ENCODE peak calls at places on chromosomes 12 and 14, in eight cellular contexts. K is DMS153, J is T-helper 1 cell, G is NCI-H774, X is mucosa of gallbladder, Q is aorta, B is BE2C, L is NCI-H1417. Y is an unnamed sample.

GRCh38 chr12:29427964-29428363 is 47.0 kb upstream of the ERGIC2 start:
- DNase-seq in K (no peak), J (no peak), G (no peak), X (no peak), Q (no peak), B (no peak), L (no peak), Y (no peak)

GRCh38 chr12:64252708-64253107 is 30.6 kb upstream of the KICS2 start:
- DNase-seq in K (no peak), J (no peak), G (no peak), X (no peak), Q (no peak), B (no peak), L (no peak), Y (no peak)

GRCh38 chr12:3152013-3152412 is 74.8 kb downstream of the TSPAN9 start:
- DNase-seq in K (no peak), J (no peak), G (no peak), X (no peak), Q (peak), B (no peak), L (no peak), Y (peak)

GRCh38 chr12:6201199-6201608 is 1.0 kb downstream of the CD9 start:
- DNase-seq in K (peak), J (no peak), G (no peak), X (no peak), Q (peak), B (peak), L (peak), Y (peak)

GRCh38 chr12:106868982-106869381 is 86.7 kb upstream of the TMEM263 start:
- DNase-seq in K (no peak), J (no peak), G (no peak), X (no peak), Q (no peak), B (no peak), L (no peak), Y (no peak)

GRCh38 chr12:6644257-6644596 is 3.0 kb downstream of the ACRBP start:
- DNase-seq in K (no peak), J (no peak), G (no peak), X (no peak), Q (peak), B (no peak), L (no peak), Y (no peak)

GRCh38 chr12:49364989-49365388 is 2.3 kb upstream of the SPATS2 start:
- DNase-seq in K (no peak), J (no peak), G (no peak), X (no peak), Q (no peak), B (no peak), L (no peak), Y (no peak)

GRCh38 chr14:52700701-52701172 is 5.4 kb upstream of the ERO1A start:
- DNase-seq in K (peak), J (no peak), G (no peak), X (no peak), Q (no peak), B (no peak), L (no peak), Y (no peak)

GRCh38 chr14:60648934-60649814 is at the start of gene SIX1:
- DNase-seq in K (peak), J (no peak), G (peak), X (no peak), Q (peak), B (peak), L (peak), Y (peak)

GRCh38 chr12:111624540-111624939 is 25.4 kb upstream of the ATXN2 start:
- DNase-seq in K (no peak), J (no peak), G (no peak), X (no peak), Q (no peak), B (no peak), L (no peak), Y (no peak)

GRCh38 chr14:35333347-35333730 is 41.2 kb downstream of the PSMA6 start:
- DNase-seq in K (no peak), J (no peak), G (no peak), X (no peak), Q (no peak), B (no peak), L (no peak), Y (no peak)

GRCh38 chr12:117034691-117035090 is 64.5 kb downstream of the TESC start:
- DNase-seq in K (no peak), J (no peak), G (no peak), X (no peak), Q (no peak), B (no peak), L (no peak), Y (no peak)

GRCh38 chr14:50059773-50060629 is 56.4 kb downstream of the VCPKMT start:
- DNase-seq in K (peak), J (no peak), G (no peak), X (no peak), Q (no peak), B (no peak), L (no peak), Y (no peak)

GRCh38 chr12:49903351-49903699 is 375 bp downstream of the FAIM2 start:
- DNase-seq in K (no peak), J (no peak), G (no peak), X (no peak), Q (peak), B (no peak), L (no peak), Y (no peak)

GRCh38 chr14:41785696-41786095 is 179.0 kb downstream of the LRFN5 start:
- DNase-seq in K (peak), J (no peak), G (peak), X (no peak), Q (no peak), B (no peak), L (peak), Y (peak)

GRCh38 chr14:54316652-54317051 is 80.2 kb upstream of the CDKN3 start:
- DNase-seq in K (no peak), J (no peak), G (no peak), X (no peak), Q (no peak), B (no peak), L (no peak), Y (no peak)

GRCh38 chr14:71320734-71321555 is 413.7 kb downstream of the PCNX1 start:
- DNase-seq in K (no peak), J (peak), G (peak), X (peak), Q (peak), B (peak), L (peak), Y (peak)

GRCh38 chr12:20653871-20654270 is 41.3 kb upstream of the SLCO1C1 start:
- DNase-seq in K (no peak), J (no peak), G (no peak), X (no peak), Q (no peak), B (no peak), L (no peak), Y (no peak)

GRCh38 chr12:108826115-108826806 is 31.1 kb downstream of the SSH1 start:
- DNase-seq in K (no peak), J (no peak), G (no peak), X (peak), Q (peak), B (peak), L (no peak), Y (peak)

GRCh38 chr12:107622005-107622404 is 63.6 kb upstream of the PWP1 start:
- DNase-seq in K (no peak), J (no peak), G (no peak), X (no peak), Q (no peak), B (peak), L (peak), Y (peak)

GRCh38 chr14:94143239-94143638 is 13.8 kb upstream of the IFI27L2 start:
- DNase-seq in K (no peak), J (no peak), G (no peak), X (no peak), Q (no peak), B (no peak), L (no peak), Y (peak)

GRCh38 chr12:117045175-117045997 is 53.8 kb downstream of the TESC start:
- DNase-seq in K (peak), J (no peak), G (peak), X (no peak), Q (no peak), B (peak), L (peak), Y (peak)

GRCh38 chr14:50794063-50794645 is 36.8 kb downstream of the NIN start:
- DNase-seq in K (no peak), J (no peak), G (no peak), X (no peak), Q (no peak), B (no peak), L (no peak), Y (peak)

GRCh38 chr12:49705479-49706267 is 1.5 kb downstream of the FMNL3 start:
- DNase-seq in K (no peak), J (no peak), G (no peak), X (peak), Q (peak), B (peak), L (no peak), Y (peak)

GRCh38 chr12:38775457-38775856 is 129.9 kb downstream of the CPNE8 start:
- DNase-seq in K (no peak), J (no peak), G (no peak), X (no peak), Q (no peak), B (no peak), L (no peak), Y (no peak)

GRCh38 chr14:94101748-94102147 is 8.8 kb upstream of the IFI27 start:
- DNase-seq in K (no peak), J (no peak), G (no peak), X (no peak), Q (no peak), B (no peak), L (no peak), Y (no peak)

GRCh38 chr12:12992418-12993175 is 7.5 kb downstream of the HEBP1 start:
- DNase-seq in K (no peak), J (no peak), G (no peak), X (peak), Q (peak), B (no peak), L (no peak), Y (no peak)

GRCh38 chr14:103705158-103705523 is 10.1 kb downstream of the XRCC3 start:
- DNase-seq in K (no peak), J (no peak), G (no peak), X (peak), Q (peak), B (no peak), L (no peak), Y (no peak)

GRCh38 chr12:14913381-14913781 is 25.0 kb downstream of the ERP27 start:
- DNase-seq in K (no peak), J (no peak), G (no peak), X (no peak), Q (no peak), B (no peak), L (no peak), Y (peak)

GRCh38 chr12:53324113-53324778 is 2.8 kb upstream of the AAAS start:
- DNase-seq in K (no peak), J (peak), G (no peak), X (peak), Q (peak), B (no peak), L (peak), Y (no peak)

GRCh38 chr14:77760381-77761204 is at the start of gene SNW1:
- DNase-seq in K (no peak), J (peak), G (peak), X (peak), Q (peak), B (peak), L (peak), Y (peak)

GRCh38 chr12:120064054-120064940 is 52.3 kb downstream of the RAB35 start:
- DNase-seq in K (no peak), J (no peak), G (no peak), X (no peak), Q (no peak), B (no peak), L (no peak), Y (no peak)